ENCODE peak calls at places on chromosomes 12 and 14, in ten cellular contexts. D is amniotic stem cell, U is HFFc6, A is fibroblast of pulmonary artery, H is NCI-H446, E is tibial artery, B is germinal center, K is NCI-H1092, X is HEK293T, P is H54. R is an unnamed sample.

GRCh38 chr12:114416028-114416427 is 10.1 kb upstream of the TBX5 start:
- DNase-seq in K (no peak), D (no peak), P (no peak), X (no peak), E (no peak), H (no peak), A (no peak), U (no peak), B (no peak), R (no peak)

GRCh38 chr14:65239897-65240296 is 137.6 kb upstream of the MAX start:
- DNase-seq in E (no peak), K (no peak), X (no peak), U (no peak), A (no peak), H (no peak), P (no peak), D (no peak), B (no peak), R (no peak)

GRCh38 chr14:69600304-69600891 is 11.0 kb upstream of the SUSD6 start:
- DNase-seq in K (no peak), H (no peak), X (no peak), P (no peak), E (no peak), A (no peak), D (no peak), U (no peak), B (no peak), R (no peak)

GRCh38 chr14:75907722-75908330 is 74.0 kb downstream of the TGFB3 start:
- DNase-seq in D (no peak), P (no peak), H (peak), B (no peak), X (no peak), A (no peak), U (no peak), K (no peak), E (no peak), R (no peak)

GRCh38 chr12:124613151-124613585 is 45.8 kb upstream of the NCOR2 start:
- DNase-seq in K (no peak), A (peak), D (no peak), H (peak), B (no peak), P (no peak), X (no peak), E (no peak), U (peak), R (peak)

GRCh38 chr14:29529418-29529817 is 398.2 kb downstream of the PRKD1 start:
- DNase-seq in A (peak), D (no peak), P (no peak), K (peak), X (no peak), E (no peak), U (no peak), H (peak), B (no peak), R (peak)

GRCh38 chr12:84605988-84606387 is 306.6 kb downstream of the SLC6A15 start:
- DNase-seq in D (no peak), H (no peak), P (no peak), K (no peak), B (no peak), U (no peak), E (no peak), X (no peak), A (no peak), R (no peak)

GRCh38 chr12:110502449-110502738 is 263 bp downstream of the RAD9B start:
- DNase-seq in K (no peak), P (no peak), E (no peak), B (no peak), D (no peak), H (no peak), A (no peak), U (no peak), X (no peak), R (no peak)

GRCh38 chr12:52798671-52799497 is 3.0 kb upstream of the KRT3 start:
- DNase-seq in P (peak), B (no peak), H (no peak), D (no peak), E (no peak), U (peak), K (no peak), A (no peak), X (no peak), R (peak)

GRCh38 chr12:57093412-57094193 is 4.7 kb downstream of the NAB2 start:
- DNase-seq in B (peak), A (peak), H (no peak), K (no peak), U (peak), P (no peak), D (peak), E (peak), X (peak), R (peak)

GRCh38 chr12:64450711-64451486 is 1.0 kb upstream of the TBK1 start:
- DNase-seq in A (no peak), D (no peak), H (peak), P (no peak), E (no peak), K (no peak), U (no peak), X (peak), B (peak), R (no peak)